ENCODE peak calls at places on chromosome 18, in seven cellular contexts. One of them, this sample, is unnamed.

GRCh38 chr18:53458944-53459580 is 765.4 kb downstream of the MBD2 start:
- DNase-seq in neural progenitor cell: peak; percentile 78
- DNase-seq in tibial artery: no peak
- DNase-seq in CD8-positive, alpha-beta T cell: no peak
- DNase-seq in uterus: no peak
- DNase-seq in brain microvascular endothelial cell: no peak
- DNase-seq in SK-N-SH: no peak
- DNase-seq in this sample: peak; percentile 30

GRCh38 chr18:23585897-23586248 is 433 bp downstream of the NPC1 start:
- DNase-seq in neural progenitor cell: no peak
- DNase-seq in tibial artery: no peak
- DNase-seq in CD8-positive, alpha-beta T cell: no peak
- DNase-seq in uterus: no peak
- DNase-seq in brain microvascular endothelial cell: no peak
- DNase-seq in SK-N-SH: no peak
- DNase-seq in this sample: no peak

GRCh38 chr18:70068981-70069380 is 121.3 kb upstream of the CD226 start:
- DNase-seq in neural progenitor cell: no peak
- DNase-seq in tibial artery: no peak
- DNase-seq in CD8-positive, alpha-beta T cell: no peak
- DNase-seq in uterus: no peak
- DNase-seq in brain microvascular endothelial cell: no peak
- DNase-seq in SK-N-SH: no peak
- DNase-seq in this sample: no peak

GRCh38 chr18:51614033-51614432 is 416.6 kb upstream of the MEX3C start:
- DNase-seq in neural progenitor cell: no peak
- DNase-seq in tibial artery: no peak
- DNase-seq in CD8-positive, alpha-beta T cell: no peak
- DNase-seq in uterus: no peak
- DNase-seq in brain microvascular endothelial cell: peak; percentile 48
- DNase-seq in SK-N-SH: peak; percentile 42
- DNase-seq in this sample: no peak

GRCh38 chr18:75161629-75162028 is 47.3 kb downstream of the PTGR3 start:
- DNase-seq in neural progenitor cell: no peak
- DNase-seq in tibial artery: no peak
- DNase-seq in CD8-positive, alpha-beta T cell: peak; percentile 21
- DNase-seq in uterus: no peak
- DNase-seq in brain microvascular endothelial cell: no peak
- DNase-seq in SK-N-SH: no peak
- DNase-seq in this sample: no peak

GRCh38 chr18:39751926-39752325 is 2186.3 kb upstream of the CELF4 start:
- DNase-seq in neural progenitor cell: no peak
- DNase-seq in tibial artery: no peak
- DNase-seq in CD8-positive, alpha-beta T cell: no peak
- DNase-seq in uterus: no peak
- DNase-seq in brain microvascular endothelial cell: no peak
- DNase-seq in SK-N-SH: no peak
- DNase-seq in this sample: no peak

GRCh38 chr18:46518438-46518837 is 138.6 kb downstream of the LOXHD1 start:
- DNase-seq in neural progenitor cell: peak; percentile 70
- DNase-seq in tibial artery: no peak
- DNase-seq in CD8-positive, alpha-beta T cell: no peak
- DNase-seq in uterus: no peak
- DNase-seq in brain microvascular endothelial cell: no peak
- DNase-seq in SK-N-SH: peak; percentile 61
- DNase-seq in this sample: no peak

GRCh38 chr18:35074581-35074980 is 33.4 kb downstream of the MAPRE2 start:
- DNase-seq in neural progenitor cell: no peak
- DNase-seq in tibial artery: no peak
- DNase-seq in CD8-positive, alpha-beta T cell: no peak
- DNase-seq in uterus: no peak
- DNase-seq in brain microvascular endothelial cell: no peak
- DNase-seq in SK-N-SH: no peak
- DNase-seq in this sample: no peak

GRCh38 chr18:32760391-32760790 is 12.4 kb downstream of the KLHL14 start:
- DNase-seq in neural progenitor cell: peak; percentile 13
- DNase-seq in tibial artery: no peak
- DNase-seq in CD8-positive, alpha-beta T cell: no peak
- DNase-seq in uterus: no peak
- DNase-seq in brain microvascular endothelial cell: no peak
- DNase-seq in SK-N-SH: no peak
- DNase-seq in this sample: no peak

GRCh38 chr18:45617284-45617683 is 2.0 kb downstream of the SLC14A2 start:
- DNase-seq in neural progenitor cell: no peak
- DNase-seq in tibial artery: peak; percentile 97
- DNase-seq in CD8-positive, alpha-beta T cell: no peak
- DNase-seq in uterus: peak; percentile 85
- DNase-seq in brain microvascular endothelial cell: peak; percentile 72
- DNase-seq in SK-N-SH: peak; percentile 22
- DNase-seq in this sample: peak; percentile 74

GRCh38 chr18:50726960-50727589 is 92.7 kb downstream of the MRO start:
- DNase-seq in neural progenitor cell: no peak
- DNase-seq in tibial artery: no peak
- DNase-seq in CD8-positive, alpha-beta T cell: no peak
- DNase-seq in uterus: no peak
- DNase-seq in brain microvascular endothelial cell: no peak
- DNase-seq in SK-N-SH: no peak
- DNase-seq in this sample: no peak

GRCh38 chr18:7021994-7022840 is 95.4 kb downstream of the LAMA1 start:
- DNase-seq in neural progenitor cell: peak; percentile 4
- DNase-seq in tibial artery: no peak
- DNase-seq in CD8-positive, alpha-beta T cell: no peak
- DNase-seq in uterus: no peak
- DNase-seq in brain microvascular endothelial cell: peak; percentile 32
- DNase-seq in SK-N-SH: peak; percentile 83
- DNase-seq in this sample: no peak

GRCh38 chr18:3845176-3845575 is 395.2 kb downstream of the TGIF1 start:
- DNase-seq in neural progenitor cell: no peak
- DNase-seq in tibial artery: no peak
- DNase-seq in CD8-positive, alpha-beta T cell: no peak
- DNase-seq in uterus: no peak
- DNase-seq in brain microvascular endothelial cell: no peak
- DNase-seq in SK-N-SH: no peak
- DNase-seq in this sample: no peak

GRCh38 chr18:28952339-28952738 is 775.4 kb upstream of the CDH2 start:
- DNase-seq in neural progenitor cell: no peak
- DNase-seq in tibial artery: no peak
- DNase-seq in CD8-positive, alpha-beta T cell: no peak
- DNase-seq in uterus: no peak
- DNase-seq in brain microvascular endothelial cell: no peak
- DNase-seq in SK-N-SH: no peak
- DNase-seq in this sample: no peak

GRCh38 chr18:22409445-22409844 is 8.3 kb downstream of the CTAGE1 start:
- DNase-seq in neural progenitor cell: no peak
- DNase-seq in tibial artery: no peak
- DNase-seq in CD8-positive, alpha-beta T cell: no peak
- DNase-seq in uterus: no peak
- DNase-seq in brain microvascular endothelial cell: no peak
- DNase-seq in SK-N-SH: no peak
- DNase-seq in this sample: no peak

DNA sequence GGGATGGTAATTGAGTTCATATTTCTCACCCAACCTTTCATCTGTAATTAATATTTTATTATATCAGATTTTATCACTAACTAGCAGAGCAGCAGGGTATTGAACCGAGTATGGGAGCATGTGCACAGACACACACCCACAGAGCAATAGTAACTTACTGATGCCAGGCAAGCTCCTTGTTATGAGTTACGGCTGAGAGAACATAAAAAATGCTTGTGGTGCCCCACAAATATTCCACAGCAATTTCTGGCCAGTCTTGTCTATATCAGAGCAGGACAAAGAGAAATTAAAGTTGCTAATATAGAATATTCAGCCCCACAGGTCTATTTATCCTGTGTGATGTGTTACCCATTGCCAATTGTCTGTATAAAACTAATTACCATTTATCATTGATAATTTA is 501.8 kb upstream of the RAB12 start:
- DNase-seq in neural progenitor cell: no peak
- DNase-seq in tibial artery: no peak
- DNase-seq in CD8-positive, alpha-beta T cell: no peak
- DNase-seq in uterus: no peak
- DNase-seq in brain microvascular endothelial cell: no peak
- DNase-seq in SK-N-SH: no peak
- DNase-seq in this sample: no peak
- H3K27me3 ChIP-seq in neural progenitor cell: no peaks in the 10 kb centered on the region
- H3K27me3 ChIP-seq in tibial artery: no peaks in the 10 kb centered on the region
- H3K27me3 ChIP-seq in CD8-positive, alpha-beta T cell: no peaks in the 10 kb centered on the region
- H3K27me3 ChIP-seq in uterus: no peaks in the 10 kb centered on the region
- H3K27me3 ChIP-seq in brain microvascular endothelial cell: no peaks in the 10 kb centered on the region
- H3K27me3 ChIP-seq in SK-N-SH: no peaks in the 10 kb centered on the region
- H3K27me3 ChIP-seq in this sample: no peaks in the 10 kb centered on the region

DNA sequence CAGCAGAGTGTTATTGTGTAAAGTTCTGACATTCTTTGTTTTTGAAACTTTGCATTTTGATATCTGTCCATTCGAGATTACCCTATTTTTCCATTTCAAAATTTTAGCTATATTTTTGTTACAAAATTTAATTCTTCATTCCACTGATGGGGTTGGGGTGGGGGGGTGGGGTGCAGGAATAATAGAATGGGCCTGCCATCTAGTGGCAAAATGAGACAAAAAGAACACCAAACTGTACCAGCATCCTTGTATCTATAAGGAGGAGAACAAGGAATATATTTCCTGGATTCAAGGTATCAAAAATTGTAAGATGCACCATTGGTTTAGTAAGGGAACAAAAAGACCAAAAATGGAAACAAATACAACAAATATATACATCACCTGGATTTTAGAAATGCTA is 27.9 kb upstream of the TTR start:
- DNase-seq in neural progenitor cell: no peak
- DNase-seq in tibial artery: no peak
- DNase-seq in CD8-positive, alpha-beta T cell: no peak
- DNase-seq in uterus: no peak
- DNase-seq in brain microvascular endothelial cell: no peak
- DNase-seq in SK-N-SH: peak; percentile 15
- DNase-seq in this sample: no peak
- TF ChIP-seq CTCF in neural progenitor cell: peak; percentile 40
- TF ChIP-seq CTCF in tibial artery: no peak
- TF ChIP-seq CTCF in CD8-positive, alpha-beta T cell: no peak
- TF ChIP-seq CTCF in uterus: no peak
- TF ChIP-seq CTCF in brain microvascular endothelial cell: no peak
- TF ChIP-seq CTCF in SK-N-SH: no peak
- TF ChIP-seq CTCF in this sample: no peak

GRCh38 chr18:12767580-12768155 is 64.8 kb downstream of the PSMG2 start:
- DNase-seq in neural progenitor cell: no peak
- DNase-seq in tibial artery: no peak
- DNase-seq in CD8-positive, alpha-beta T cell: no peak
- DNase-seq in uterus: no peak
- DNase-seq in brain microvascular endothelial cell: no peak
- DNase-seq in SK-N-SH: no peak
- DNase-seq in this sample: no peak
- H3K27me3 ChIP-seq in neural progenitor cell: no peaks in the 10 kb centered on the region
- H3K27me3 ChIP-seq in tibial artery: no peaks in the 10 kb centered on the region
- H3K27me3 ChIP-seq in CD8-positive, alpha-beta T cell: no peaks in the 10 kb centered on the region
- H3K27me3 ChIP-seq in uterus: no peaks in the 10 kb centered on the region
- H3K27me3 ChIP-seq in brain microvascular endothelial cell: no peaks in the 10 kb centered on the region
- H3K27me3 ChIP-seq in SK-N-SH: no peaks in the 10 kb centered on the region
- H3K27me3 ChIP-seq in this sample: no peaks in the 10 kb centered on the region

GRCh38 chr18:76621782-76622495 is 126.9 kb upstream of the ZNF516 start:
- DNase-seq in neural progenitor cell: no peak
- DNase-seq in tibial artery: no peak
- DNase-seq in CD8-positive, alpha-beta T cell: no peak
- DNase-seq in uterus: no peak
- DNase-seq in brain microvascular endothelial cell: peak; percentile 32
- DNase-seq in SK-N-SH: no peak
- DNase-seq in this sample: no peak

GRCh38 chr18:76619342-76620315 is 124.6 kb upstream of the ZNF516 start:
- DNase-seq in neural progenitor cell: peak; percentile 78
- DNase-seq in tibial artery: peak; percentile 74
- DNase-seq in CD8-positive, alpha-beta T cell: no peak
- DNase-seq in uterus: peak; percentile 86
- DNase-seq in brain microvascular endothelial cell: peak; percentile 15
- DNase-seq in SK-N-SH: no peak
- DNase-seq in this sample: peak; percentile 86

GRCh38 chr18:76621184-76621583 is 126.1 kb upstream of the ZNF516 start:
- DNase-seq in neural progenitor cell: peak; percentile 28
- DNase-seq in tibial artery: no peak
- DNase-seq in CD8-positive, alpha-beta T cell: no peak
- DNase-seq in uterus: no peak
- DNase-seq in brain microvascular endothelial cell: no peak
- DNase-seq in SK-N-SH: no peak
- DNase-seq in this sample: no peak

GRCh38 chr18:76618721-76619120 is 123.7 kb upstream of the ZNF516 start:
- DNase-seq in neural progenitor cell: no peak
- DNase-seq in tibial artery: no peak
- DNase-seq in CD8-positive, alpha-beta T cell: no peak
- DNase-seq in uterus: no peak
- DNase-seq in brain microvascular endothelial cell: no peak
- DNase-seq in SK-N-SH: no peak
- DNase-seq in this sample: no peak

GRCh38 chr18:76620326-76620813 is 125.3 kb upstream of the ZNF516 start:
- DNase-seq in neural progenitor cell: peak; percentile 87
- DNase-seq in tibial artery: peak; percentile 86
- DNase-seq in CD8-positive, alpha-beta T cell: peak; percentile 1
- DNase-seq in uterus: peak; percentile 80
- DNase-seq in brain microvascular endothelial cell: peak; percentile 64
- DNase-seq in SK-N-SH: no peak
- DNase-seq in this sample: peak; percentile 86
- TF ChIP-seq CTCF in neural progenitor cell: peak; percentile 60
- TF ChIP-seq CTCF in tibial artery: peak; percentile 40
- TF ChIP-seq CTCF in CD8-positive, alpha-beta T cell: no peak
- TF ChIP-seq CTCF in uterus: peak; percentile 44
- TF ChIP-seq CTCF in brain microvascular endothelial cell: peak; percentile 80
- TF ChIP-seq CTCF in SK-N-SH: no peak
- TF ChIP-seq CTCF in this sample: peak; percentile 56

DNA sequence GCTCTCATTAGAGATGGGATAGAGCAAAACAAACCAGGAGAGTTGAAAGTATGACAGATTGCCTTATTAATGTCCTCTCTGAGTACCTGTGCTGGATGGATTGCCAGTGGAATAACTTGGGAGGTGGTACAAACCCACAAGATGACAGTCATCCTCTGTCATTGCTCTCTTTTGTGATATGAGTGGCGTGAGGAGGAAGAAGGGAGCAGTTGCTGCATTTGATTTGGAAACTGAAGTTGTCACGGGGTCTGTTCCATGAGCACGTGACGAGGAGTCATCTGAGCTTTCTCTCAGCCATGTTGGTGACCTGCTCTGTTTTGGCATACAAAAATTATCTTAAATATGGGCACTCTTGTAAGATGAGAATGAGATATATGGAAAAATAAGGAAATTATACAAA is 204.9 kb downstream of the FAM210A start:
- DNase-seq in neural progenitor cell: no peak
- DNase-seq in tibial artery: no peak
- DNase-seq in CD8-positive, alpha-beta T cell: no peak
- DNase-seq in uterus: no peak
- DNase-seq in brain microvascular endothelial cell: no peak
- DNase-seq in SK-N-SH: no peak
- DNase-seq in this sample: no peak
- H3K27me3 ChIP-seq in neural progenitor cell: no peaks in the 10 kb centered on the region
- H3K27me3 ChIP-seq in tibial artery: no peaks in the 10 kb centered on the region
- H3K27me3 ChIP-seq in CD8-positive, alpha-beta T cell: no peaks in the 10 kb centered on the region
- H3K27me3 ChIP-seq in uterus: no peaks in the 10 kb centered on the region
- H3K27me3 ChIP-seq in brain microvascular endothelial cell: no peaks in the 10 kb centered on the region
- H3K27me3 ChIP-seq in SK-N-SH: no peaks in the 10 kb centered on the region
- H3K27me3 ChIP-seq in this sample: no peaks in the 10 kb centered on the region

This sample was measured in ovary.